ENCODE peak calls at places on chromosomes 7 and 10, in five cellular contexts. H is tibial nerve, Y is mammary epithelial cell, R is GM23338, X is brain microvascular endothelial cell. M is an unnamed sample. For H3K27me3, the result is how much of the 10 kb centered on the place peaks cover.

GRCh38 chr7:157867685-157868305 is 531.0 kb downstream of the DNAJB6 start:
- DNase-seq in H (no peak), Y (no peak), R (no peak), X (no peak), M (no peak)

GRCh38 chr7:69782917-69783684 is 184.8 kb downstream of the AUTS2 start:
- DNase-seq in H (peak), Y (no peak), R (no peak), X (no peak), M (no peak)

GRCh38 chr7:33423646-33424020 is 294.3 kb downstream of the BBS9 start:
- DNase-seq in H (peak), Y (no peak), R (peak), X (no peak), M (peak)

GRCh38 chr10:71221586-71222202 is 9.3 kb downstream of the UNC5B start:
- DNase-seq in H (no peak), Y (no peak), R (no peak), X (no peak), M (no peak)

GRCh38 chr7:2241580-2242540 is at the start of the genes MRM2 and NUDT1:
- DNase-seq in H (peak), Y (peak), R (peak), X (peak), M (peak)

GRCh38 chr7:80312139-80312661 is 177.6 kb downstream of the GNAI1 start:
- DNase-seq in H (no peak), Y (peak), R (peak), X (peak), M (peak)

GRCh38 chr7:46369933-46370654 is 449.0 kb upstream of the IGFBP3 start:
- DNase-seq in H (no peak), Y (peak), R (no peak), X (peak), M (peak)

GRCh38 chr10:70508912-70509366 is 30.4 kb downstream of the PALD1 start:
- DNase-seq in H (peak), Y (no peak), R (peak), X (no peak), M (no peak)

DNA sequence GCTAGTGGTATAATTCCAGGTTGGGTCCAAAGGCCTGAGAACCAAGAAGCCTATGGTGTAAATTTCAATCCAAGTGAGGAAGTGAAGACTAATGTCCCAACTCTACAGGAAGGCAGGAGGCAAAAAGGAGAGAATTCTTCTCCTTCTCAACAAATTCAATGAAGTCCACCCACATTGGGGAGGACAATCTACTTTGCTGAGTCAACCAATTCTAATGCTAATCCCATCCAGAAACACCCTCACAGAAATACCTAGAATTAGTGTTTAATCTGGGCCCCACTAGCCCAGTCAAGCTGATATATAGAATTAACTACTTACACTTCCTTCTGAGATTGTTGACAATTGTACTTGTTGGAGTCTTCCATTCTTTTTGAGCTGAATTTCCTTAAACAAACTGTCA is 413.2 kb upstream of the PHF14 start:
- DNase-seq in H (no peak), Y (no peak), R (no peak), X (no peak), M (no peak)
- TF ChIP-seq CTCF in H (no peak), Y (no peak), R (no peak), X (no peak), M (no peak)

GRCh38 chr7:78499966-78500365 is 701.4 kb downstream of the PHTF2 start:
- DNase-seq in H (no peak), Y (no peak), R (no peak), X (no peak), M (peak)
- H3K4me3 ChIP-seq in H (no peak), Y (no peak), R (no peak), X (no peak), M (no peak)

GRCh38 chr10:110172155-110172554 is 35.2 kb upstream of the MXI1 start:
- DNase-seq in H (no peak), Y (no peak), R (no peak), X (no peak), M (peak)

GRCh38 chr10:110168601-110169481 is 38.6 kb upstream of the MXI1 start:
- DNase-seq in H (no peak), Y (no peak), R (peak), X (no peak), M (no peak)

GRCh38 chr10:110171032-110171431 is 36.4 kb upstream of the MXI1 start:
- DNase-seq in H (no peak), Y (peak), R (peak), X (no peak), M (peak)

GRCh38 chr10:110169586-110169985 is 37.8 kb upstream of the MXI1 start:
- DNase-seq in H (no peak), Y (no peak), R (no peak), X (no peak), M (no peak)

GRCh38 chr10:110170142-110170887 is 37.1 kb upstream of the MXI1 start:
- DNase-seq in H (no peak), Y (no peak), R (peak), X (no peak), M (no peak)
- H3K27me3 ChIP-seq in H (under half), Y (under half), R (half or more), X (under half), M (under half)

GRCh38 chr7:83077328-83077727 is 85.4 kb downstream of the PCLO start:
- DNase-seq in H (no peak), Y (peak), R (no peak), X (peak), M (peak)

DNA sequence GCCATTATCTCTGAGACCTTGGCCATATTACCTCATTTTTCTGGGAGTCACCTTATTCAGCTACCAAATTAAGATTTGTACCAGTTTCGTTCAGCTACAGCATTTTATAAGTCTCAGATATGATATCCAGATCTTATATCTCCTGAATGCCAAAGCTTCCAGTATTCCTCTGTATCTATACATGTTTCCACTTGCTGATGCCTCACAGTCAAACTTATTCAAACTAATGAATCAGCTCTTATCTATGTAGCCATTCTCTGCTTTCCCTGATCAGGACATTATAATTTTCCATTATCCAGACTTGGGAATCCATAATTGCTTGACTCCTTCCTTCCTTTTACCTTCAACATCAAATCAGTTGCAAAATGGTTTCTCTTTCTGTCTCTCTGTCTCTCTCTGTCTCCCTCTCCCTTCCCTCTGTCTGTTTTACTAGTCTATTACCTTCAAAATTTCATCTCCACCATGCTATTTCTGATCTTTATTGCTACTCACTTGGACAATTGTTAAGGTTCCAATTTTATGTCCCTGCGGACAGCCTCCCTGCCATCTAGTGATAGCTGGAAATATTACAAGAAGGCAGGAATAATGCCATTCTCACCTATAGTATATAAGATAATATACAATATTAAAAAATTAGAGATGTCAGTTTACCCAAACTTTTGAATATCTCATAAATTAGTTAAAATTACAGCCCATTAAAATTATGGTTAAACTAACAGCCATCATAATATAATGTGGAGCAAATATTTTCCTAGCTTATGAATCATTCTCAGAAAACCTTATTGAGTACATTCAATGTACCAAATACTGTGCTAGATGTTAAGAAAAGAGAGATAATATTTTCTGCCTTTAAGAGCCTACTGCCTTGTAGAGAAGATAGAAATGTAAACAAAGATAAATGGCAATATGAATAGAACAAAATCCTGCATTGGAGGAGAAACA is 89.8 kb downstream of the PCLO start:
- DNase-seq in H (no peak), Y (peak), R (no peak), X (peak), M (peak)
- TF ChIP-seq CTCF in H (no peak), Y (peak), R (peak), X (peak), M (no peak)

GRCh38 chr7:27128776-27129728 is 1.5 kb downstream of the HOXA4 start:
- DNase-seq in H (no peak), Y (no peak), R (no peak), X (no peak), M (no peak)
- H3K4me3 ChIP-seq in H (peak), Y (no peak), R (no peak), X (peak), M (no peak)

M was measured in bronchial epithelial cell.